ENCODE peak calls at places on chromosomes 6 and 20, in six cellular contexts. N is adrenal gland; O is left lung; U is spleen; J is uterus; T is CD4-positive, alpha-beta T cell. S is an unnamed sample. For H3K27me3, the result is how much of the 10 kb centered on the place peaks cover.

GRCh38 chr6:35599761-35600658 is 87.3 kb upstream of the TULP1 start:
- DNase-seq in N (no peak), O (no peak), U (no peak), J (no peak), T (no peak), S (no peak)

GRCh38 chr20:38973107-38973506 is 11.0 kb downstream of the DHX35 start:
- DNase-seq in N (no peak), O (no peak), U (no peak), J (no peak), T (no peak), S (no peak)

GRCh38 chr20:3808141-3808479 is 12.0 kb downstream of the CDC25B start:
- DNase-seq in N (peak), O (peak), U (peak), J (peak), T (no peak), S (peak)

GRCh38 chr6:20906938-20907337 is 372.7 kb downstream of the CDKAL1 start:
- DNase-seq in N (no peak), O (no peak), U (no peak), J (no peak), T (no peak), S (no peak)

GRCh38 chr20:57881466-57882405 is 171.9 kb upstream of the PMEPA1 start:
- DNase-seq in N (no peak), O (no peak), U (no peak), J (no peak), T (no peak), S (peak)

GRCh38 chr6:46917002-46917401 is 4.7 kb downstream of the ADGRF5 start:
- DNase-seq in N (no peak), O (no peak), U (no peak), J (no peak), T (no peak), S (no peak)

GRCh38 chr6:12313311-12313991 is 23.3 kb downstream of the EDN1 start:
- DNase-seq in N (no peak), O (no peak), U (no peak), J (no peak), T (no peak), S (no peak)

GRCh38 chr6:154986787-154987235 is 8.3 kb upstream of the TIAM2 start:
- DNase-seq in N (no peak), O (no peak), U (no peak), J (no peak), T (no peak), S (no peak)

GRCh38 chr6:54264581-54265272 is 43.5 kb upstream of the TINAG start:
- DNase-seq in N (no peak), O (no peak), U (no peak), J (no peak), T (no peak), S (no peak)

GRCh38 chr6:3849681-3850450 is 693 bp downstream of the FAM50B start:
- DNase-seq in N (peak), O (peak), U (peak), J (peak), T (peak), S (no peak)

GRCh38 chr6:73803562-73804221 is 107.7 kb downstream of the CD109 start:
- DNase-seq in N (peak), O (no peak), U (no peak), J (peak), T (no peak), S (no peak)

GRCh38 chr20:58694241-58695083 is 1.9 kb downstream of the NPEPL1 start:
- DNase-seq in N (no peak), O (no peak), U (no peak), J (no peak), T (no peak), S (no peak)

GRCh38 chr6:166565084-166565651 is 21.3 kb downstream of the RAMACL start:
- DNase-seq in N (no peak), O (no peak), U (no peak), J (no peak), T (no peak), S (peak)

GRCh38 chr6:112298816-112299281 is 44.5 kb upstream of the LAMA4 start:
- DNase-seq in N (no peak), O (no peak), U (no peak), J (no peak), T (no peak), S (no peak)

GRCh38 chr20:64049060-64049886 is at the start of gene SOX18:
- DNase-seq in N (no peak), O (no peak), U (peak), J (no peak), T (no peak), S (no peak)

GRCh38 chr20:25223179-25223661 is 24.7 kb upstream of the PYGB start:
- DNase-seq in N (no peak), O (no peak), U (no peak), J (peak), T (no peak), S (no peak)

GRCh38 chr6:135095716-135096115 is 41.1 kb upstream of the HBS1L start:
- DNase-seq in N (no peak), O (no peak), U (no peak), J (no peak), T (no peak), S (no peak)

GRCh38 chr6:167658106-167658505 is 168.6 kb upstream of the AFDN start:
- DNase-seq in N (no peak), O (no peak), U (peak), J (no peak), T (no peak), S (no peak)

GRCh38 chr6:4644962-4645361 is 131.2 kb upstream of the CDYL start:
- DNase-seq in N (no peak), O (no peak), U (no peak), J (no peak), T (no peak), S (no peak)

GRCh38 chr6:104638841-104639290 is 220.9 kb downstream of the HACE1 start:
- DNase-seq in N (peak), O (no peak), U (no peak), J (no peak), T (no peak), S (no peak)

GRCh38 chr6:159311618-159312017 is 142.4 kb downstream of the FNDC1 start:
- DNase-seq in N (no peak), O (no peak), U (no peak), J (no peak), T (no peak), S (no peak)

GRCh38 chr6:85620308-85620707 is 22.4 kb downstream of the SYNCRIP start:
- DNase-seq in N (no peak), O (no peak), U (no peak), J (no peak), T (no peak), S (no peak)

GRCh38 chr20:19791887-19792286 is 33.8 kb downstream of the RIN2 start:
- DNase-seq in N (no peak), O (no peak), U (no peak), J (no peak), T (no peak), S (no peak)

GRCh38 chr6:133286765-133287164 is 45.6 kb downstream of the EYA4 start:
- DNase-seq in N (no peak), O (no peak), U (no peak), J (no peak), T (no peak), S (no peak)

GRCh38 chr20:37914672-37915433 is 11.9 kb downstream of the VSTM2L start:
- DNase-seq in N (no peak), O (peak), U (no peak), J (no peak), T (no peak), S (no peak)
- H3K27ac ChIP-seq in N (no peak), O (no peak), U (peak), J (peak), T (no peak), S (peak)

GRCh38 chr20:21105429-21106170 is 558 bp downstream of the LINC00237 start:
- DNase-seq in N (no peak), O (no peak), U (no peak), J (no peak), T (no peak), S (no peak)
- H3K27me3 ChIP-seq in N (half or more), O (half or more), U (half or more), J (under half), T (half or more), S (half or more)

DNA sequence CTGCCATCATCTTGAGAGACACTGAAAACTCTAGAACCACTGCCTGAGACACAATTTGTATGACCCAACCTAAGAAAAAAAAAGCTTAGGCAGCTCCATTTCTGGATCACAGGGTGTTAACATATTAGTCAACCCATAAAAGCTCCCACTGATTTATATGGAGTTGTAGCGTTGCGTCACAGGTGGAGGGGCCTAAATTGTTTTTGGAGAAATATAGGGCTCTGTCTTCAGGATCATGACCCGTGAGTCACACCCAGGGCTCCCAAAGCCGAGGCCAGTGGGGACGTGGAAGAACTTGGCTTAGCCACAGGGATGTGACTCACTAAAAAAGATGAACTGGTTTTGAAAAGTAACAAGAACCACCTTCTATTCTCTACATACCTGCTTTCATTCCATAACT is 116.5 kb upstream of the BMP2 start:
- DNase-seq in N (peak), O (no peak), U (no peak), J (peak), T (no peak), S (peak)
- TF ChIP-seq CTCF in N (no peak), O (no peak), U (no peak), J (no peak), T (no peak), S (no peak)

DNA sequence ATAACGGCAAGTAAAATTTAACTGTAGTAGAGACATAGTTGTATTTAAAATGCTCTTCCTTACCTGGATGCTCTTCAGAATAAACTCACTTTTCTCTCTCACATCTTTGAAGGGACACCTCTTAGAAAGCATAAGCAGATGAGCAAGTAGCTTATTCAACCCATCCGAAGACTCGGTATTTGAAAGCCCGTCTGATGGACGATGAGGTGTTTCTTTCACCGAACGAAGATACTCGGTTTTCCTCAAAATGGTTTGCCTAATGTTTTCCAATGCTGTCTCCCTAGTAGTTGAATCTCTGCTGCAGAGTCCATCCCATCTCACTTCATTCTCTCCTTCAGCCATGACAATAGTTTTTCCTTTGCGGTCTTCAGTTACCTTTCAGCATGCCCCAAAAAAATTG is 914 bp downstream of the SESN1 start:
- DNase-seq in N (no peak), O (no peak), U (no peak), J (no peak), T (no peak), S (no peak)
- H3K27ac ChIP-seq in N (peak), O (peak), U (peak), J (peak), T (peak), S (peak)

DNA sequence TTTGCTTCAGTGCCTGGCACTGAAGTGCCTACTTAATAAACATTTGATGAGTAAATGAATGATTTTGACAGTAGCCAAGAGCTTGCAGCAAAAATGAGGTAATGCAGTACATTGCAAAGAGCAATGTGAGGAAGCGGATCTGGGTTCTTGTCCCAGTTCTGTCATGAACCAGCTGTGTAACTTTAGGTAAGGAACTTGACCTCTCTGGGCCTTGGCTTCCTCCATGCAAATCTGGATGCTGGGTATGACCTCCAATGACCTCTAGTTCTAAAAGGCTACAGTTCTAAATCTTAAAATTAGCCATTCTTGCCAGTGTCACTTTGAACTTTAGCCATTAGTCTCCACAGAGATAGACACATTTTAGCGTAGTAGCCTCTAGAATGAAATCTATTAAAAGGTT is 3.6 kb upstream of the SAMD5 start:
- DNase-seq in N (no peak), O (no peak), U (no peak), J (no peak), T (no peak), S (no peak)
- H3K27me3 ChIP-seq in N (under half), O (half or more), U (half or more), J (under half), T (half or more), S (under half)

DNA sequence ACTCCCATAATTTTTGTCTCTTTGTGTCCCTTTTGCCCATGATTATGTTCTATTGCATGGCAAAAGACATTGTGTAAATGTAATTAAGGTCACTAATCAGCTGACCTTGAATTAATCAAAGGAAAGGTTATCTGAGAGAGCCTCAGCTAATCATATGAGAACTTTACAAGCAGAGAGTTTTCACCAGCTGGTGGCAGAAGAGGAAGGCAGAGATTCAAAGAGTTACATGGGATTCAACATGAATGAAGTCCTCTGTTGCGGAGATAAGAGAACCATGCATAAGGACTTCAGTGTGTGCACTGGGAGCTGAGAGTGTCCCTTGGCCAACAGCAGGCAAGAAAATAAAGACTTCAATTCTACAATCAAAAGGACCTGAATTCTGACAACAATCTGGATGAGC is 494.1 kb upstream of the ARID1B start:
- DNase-seq in N (no peak), O (no peak), U (no peak), J (no peak), T (no peak), S (no peak)
- TF ChIP-seq CTCF in N (no peak), O (no peak), U (no peak), J (no peak), T (no peak), S (no peak)

GRCh38 chr6:36851149-36851614 is 11.9 kb upstream of the CPNE5 start:
- DNase-seq in N (peak), O (peak), U (no peak), J (peak), T (peak), S (peak)

GRCh38 chr6:36851632-36852031 is 12.4 kb upstream of the CPNE5 start:
- DNase-seq in N (no peak), O (no peak), U (no peak), J (peak), T (no peak), S (no peak)

GRCh38 chr6:36853325-36853724 is 14.1 kb upstream of the CPNE5 start:
- DNase-seq in N (peak), O (peak), U (no peak), J (peak), T (no peak), S (peak)

GRCh38 chr6:36850001-36850400 is 10.8 kb upstream of the CPNE5 start:
- DNase-seq in N (no peak), O (no peak), U (no peak), J (no peak), T (no peak), S (no peak)

DNA sequence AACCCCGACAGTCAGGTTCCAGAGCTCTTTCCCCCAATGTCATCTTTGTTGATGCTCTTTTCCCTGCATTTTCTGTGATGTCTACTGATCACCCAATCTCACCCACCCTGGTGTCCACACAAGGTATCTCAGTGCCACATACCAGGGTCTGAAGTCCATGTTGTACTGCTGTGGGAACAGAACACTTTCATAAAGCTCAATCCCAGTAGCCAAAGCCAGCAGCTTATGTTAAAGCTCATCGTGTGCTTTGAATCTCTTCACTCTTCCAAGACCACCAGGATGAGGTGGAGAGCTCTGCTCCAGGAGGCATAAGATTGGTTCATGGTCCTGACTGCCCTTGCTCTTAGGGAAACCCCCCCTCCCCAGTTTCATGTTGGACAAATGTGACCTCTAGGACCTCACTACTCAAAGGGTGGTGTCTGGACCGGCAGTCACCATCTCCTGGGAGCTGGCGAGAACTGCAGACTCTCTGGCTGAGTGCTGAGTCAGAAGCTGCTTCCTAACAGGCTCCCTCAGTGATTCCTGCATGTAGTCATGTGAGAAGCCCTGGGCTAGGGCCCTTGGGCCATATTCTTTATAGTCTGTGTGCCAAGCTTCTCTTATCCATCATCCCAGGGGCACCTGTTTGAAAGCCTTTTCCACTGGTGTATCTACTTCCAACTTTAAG is 13.4 kb upstream of the CPNE5 start:
- DNase-seq in N (peak), O (peak), U (no peak), J (no peak), T (no peak), S (peak)
- H3K27ac ChIP-seq in N (no peak), O (no peak), U (peak), J (peak), T (no peak), S (peak)

S was measured in right atrium auricular region.